ENCODE peak calls at places on chromosomes 11 and 22, in eight cellular contexts. V is activated CD4-positive, alpha-beta T cell treated with anti-CD3 and anti-CD28 coated beads, Interleukin-2, amount 10 ng/mL, durations not matched to agents 7 days and 5 days; M is CD4-positive, alpha-beta memory T cell; Q is fibroblast of villous mesenchyme; R is NCI-H524; L is NAMALWA; K is SHP77 treated with DMSO at 0.1 percent for 48 hours; I is activated gamma-delta T cell treated with Interleukin-2 at 50 U/mL for 16 hours. F is an unnamed sample.

GRCh38 chr22:39368402-39368801 is 18.6 kb downstream of the SYNGR1 start:
- DNase-seq in V (no peak), M (no peak), Q (no peak), R (no peak), L (no peak), K (no peak), I (no peak), F (no peak)

GRCh38 chr22:19290400-19291217 is 910 bp downstream of the CLTCL1 start:
- DNase-seq in V (no peak), M (no peak), Q (peak; percentile 21), R (peak; percentile 58), L (peak; percentile 30), K (no peak), I (no peak), F (no peak)

GRCh38 chr11:132075447-132075846 is 705.0 kb downstream of the NTM start:
- DNase-seq in V (no peak), M (no peak), Q (no peak), R (no peak), L (no peak), K (no peak), I (no peak), F (no peak)

GRCh38 chr22:49406047-49406650 is 421.5 kb downstream of the BRD1 start:
- DNase-seq in V (no peak), M (no peak), Q (no peak), R (no peak), L (no peak), K (no peak), I (no peak), F (no peak)

GRCh38 chr11:72762641-72763304 is 10.6 kb upstream of the ARAP1 start:
- DNase-seq in V (no peak), M (no peak), Q (no peak), R (no peak), L (no peak), K (no peak), I (no peak), F (no peak)

GRCh38 chr11:126079640-126080205 is 17.1 kb upstream of the CDON start:
- DNase-seq in V (no peak), M (no peak), Q (no peak), R (no peak), L (no peak), K (no peak), I (no peak), F (peak; percentile 58)

GRCh38 chr11:128904872-128905344 is 13.8 kb downstream of the KCNJ5 start:
- DNase-seq in V (no peak), M (no peak), Q (peak; percentile 77), R (peak; percentile 60), L (peak; percentile 71), K (no peak), I (no peak), F (peak; percentile 41)

GRCh38 chr11:123543796-123544195 is 110.6 kb downstream of the SCN3B start:
- DNase-seq in V (no peak), M (no peak), Q (peak; percentile 67), R (no peak), L (no peak), K (no peak), I (no peak), F (no peak)

GRCh38 chr11:120526241-120526640 is 14.7 kb downstream of the GRIK4 start:
- DNase-seq in V (no peak), M (no peak), Q (no peak), R (no peak), L (no peak), K (no peak), I (no peak), F (no peak)

GRCh38 chr11:58866788-58867187 is 22.3 kb upstream of the GLYATL2 start:
- DNase-seq in V (no peak), M (no peak), Q (no peak), R (no peak), L (no peak), K (no peak), I (no peak), F (no peak)

GRCh38 chr11:34619062-34619516 is 1.8 kb upstream of the EHF start:
- DNase-seq in V (no peak), M (no peak), Q (no peak), R (no peak), L (no peak), K (no peak), I (no peak), F (no peak)

GRCh38 chr22:25482868-25483639 is 81.4 kb upstream of the GRK3 start:
- DNase-seq in V (no peak), M (no peak), Q (no peak), R (no peak), L (no peak), K (no peak), I (no peak), F (no peak)

GRCh38 chr22:35631597-35631996 is 14.5 kb upstream of the MB start:
- DNase-seq in V (no peak), M (no peak), Q (peak; percentile 36), R (peak; percentile 76), L (peak; percentile 70), K (peak; percentile 12), I (no peak), F (peak; percentile 16)

GRCh38 chr11:60625262-60625661 is 74.2 kb upstream of the MS4A8 start:
- DNase-seq in V (no peak), M (no peak), Q (peak; percentile 31), R (peak; percentile 22), L (peak; percentile 47), K (no peak), I (no peak), F (no peak)

GRCh38 chr22:38753894-38754246 is 1.9 kb downstream of the SUN2 start:
- DNase-seq in V (peak; percentile 31), M (peak; percentile 23), Q (no peak), R (no peak), L (no peak), K (no peak), I (no peak), F (no peak)

GRCh38 chr11:126115820-126116319 is 53.2 kb upstream of the CDON start:
- DNase-seq in V (no peak), M (no peak), Q (peak; percentile 84), R (peak; percentile 75), L (no peak), K (peak; percentile 79), I (no peak), F (peak; percentile 94)

GRCh38 chr11:1304376-1304775 is 5.1 kb downstream of the TOLLIP start:
- DNase-seq in V (peak; percentile 3), M (no peak), Q (no peak), R (no peak), L (no peak), K (no peak), I (no peak), F (no peak)

GRCh38 chr11:59822989-59823566 is 12.5 kb upstream of the MRPL16 start:
- DNase-seq in V (peak; percentile 49), M (peak; percentile 26), Q (peak; percentile 70), R (peak; percentile 67), L (peak; percentile 83), K (peak; percentile 22), I (peak; percentile 17), F (peak; percentile 11)

GRCh38 chr11:221539-221938 is 14.0 kb downstream of the RIC8A start:
- DNase-seq in V (no peak), M (no peak), Q (no peak), R (no peak), L (no peak), K (no peak), I (no peak), F (no peak)

GRCh38 chr11:67404515-67405195 is 772 bp downstream of the TBC1D10C start:
- DNase-seq in V (peak; percentile 68), M (peak; percentile 53), Q (no peak), R (no peak), L (no peak), K (no peak), I (peak; percentile 55), F (no peak)

GRCh38 chr22:27075891-27076290 is 418.5 kb downstream of the MIAT start:
- DNase-seq in V (no peak), M (no peak), Q (no peak), R (no peak), L (peak; percentile 23), K (no peak), I (no peak), F (no peak)

GRCh38 chr11:64035581-64035980 is at the start of gene FLRT1:
- DNase-seq in V (no peak), M (no peak), Q (no peak), R (no peak), L (no peak), K (no peak), I (no peak), F (no peak)